ENCODE peak calls at places on chromosomes 11 and 22, in seven cellular contexts. R is Calu3, V is AG04450, E is GM13977, T is HFFc6, S is suprapubic skin, J is coronary artery. W is an unnamed sample.

GRCh38 chr11:69102732-69103615 is 52.8 kb upstream of the SMIM38 start:
- DNase-seq in R (peak; percentile 38), V (no peak), E (peak; percentile 65), T (no peak), S (no peak), J (no peak), W (no peak)

GRCh38 chr22:44425356-44425755 is 72.7 kb downstream of the RTL6 start:
- DNase-seq in R (no peak), V (peak; percentile 20), E (no peak), T (no peak), S (no peak), J (no peak), W (no peak)

GRCh38 chr11:95093548-95093947 is 3.9 kb downstream of the ENDOD1 start:
- DNase-seq in R (no peak), V (no peak), E (no peak), T (no peak), S (no peak), J (no peak), W (no peak)

GRCh38 chr11:87976009-87976408 is 199.2 kb downstream of the RAB38 start:
- DNase-seq in R (no peak), V (no peak), E (no peak), T (no peak), S (no peak), J (no peak), W (no peak)

GRCh38 chr11:59216654-59217640 is 4.2 kb upstream of the MPEG1 start:
- DNase-seq in R (peak; percentile 22), V (no peak), E (peak; percentile 56), T (no peak), S (no peak), J (no peak), W (no peak)

GRCh38 chr22:41367680-41368542 is 13.8 kb upstream of the TEF start:
- DNase-seq in R (no peak), V (no peak), E (no peak), T (peak; percentile 34), S (peak; percentile 74), J (no peak), W (peak; percentile 16)

GRCh38 chr11:64918056-64918455 is 1.0 kb upstream of the ATG2A start:
- DNase-seq in R (no peak), V (peak; percentile 23), E (no peak), T (peak; percentile 59), S (no peak), J (no peak), W (no peak)

GRCh38 chr11:32752001-32752400 is 42.5 kb downstream of the CCDC73 start:
- DNase-seq in R (no peak), V (no peak), E (no peak), T (no peak), S (no peak), J (no peak), W (no peak)

GRCh38 chr22:22810018-22810427 is 77.6 kb upstream of the IGLL5 start:
- DNase-seq in R (peak; percentile 56), V (no peak), E (peak; percentile 19), T (no peak), S (no peak), J (no peak), W (no peak)

GRCh38 chr11:133163463-133164419 is 368.6 kb downstream of the OPCML start:
- DNase-seq in R (peak; percentile 1), V (peak; percentile 15), E (peak; percentile 50), T (peak; percentile 5), S (no peak), J (no peak), W (no peak)

GRCh38 chr22:25637672-25638071 is 73.2 kb downstream of the GRK3 start:
- DNase-seq in R (no peak), V (no peak), E (no peak), T (no peak), S (no peak), J (no peak), W (no peak)

GRCh38 chr11:128336203-128336602 is 251.2 kb downstream of the ETS1 start:
- DNase-seq in R (no peak), V (no peak), E (no peak), T (peak; percentile 99), S (peak; percentile 75), J (no peak), W (no peak)

GRCh38 chr11:1202154-1202775 is 20.6 kb upstream of the MUC5B start:
- DNase-seq in R (no peak), V (no peak), E (no peak), T (no peak), S (peak; percentile 54), J (peak; percentile 60), W (no peak)

GRCh38 chr11:130428692-130429681 is 578 bp upstream of the ADAMTS8 start:
- DNase-seq in R (no peak), V (no peak), E (no peak), T (no peak), S (no peak), J (no peak), W (no peak)

DNA sequence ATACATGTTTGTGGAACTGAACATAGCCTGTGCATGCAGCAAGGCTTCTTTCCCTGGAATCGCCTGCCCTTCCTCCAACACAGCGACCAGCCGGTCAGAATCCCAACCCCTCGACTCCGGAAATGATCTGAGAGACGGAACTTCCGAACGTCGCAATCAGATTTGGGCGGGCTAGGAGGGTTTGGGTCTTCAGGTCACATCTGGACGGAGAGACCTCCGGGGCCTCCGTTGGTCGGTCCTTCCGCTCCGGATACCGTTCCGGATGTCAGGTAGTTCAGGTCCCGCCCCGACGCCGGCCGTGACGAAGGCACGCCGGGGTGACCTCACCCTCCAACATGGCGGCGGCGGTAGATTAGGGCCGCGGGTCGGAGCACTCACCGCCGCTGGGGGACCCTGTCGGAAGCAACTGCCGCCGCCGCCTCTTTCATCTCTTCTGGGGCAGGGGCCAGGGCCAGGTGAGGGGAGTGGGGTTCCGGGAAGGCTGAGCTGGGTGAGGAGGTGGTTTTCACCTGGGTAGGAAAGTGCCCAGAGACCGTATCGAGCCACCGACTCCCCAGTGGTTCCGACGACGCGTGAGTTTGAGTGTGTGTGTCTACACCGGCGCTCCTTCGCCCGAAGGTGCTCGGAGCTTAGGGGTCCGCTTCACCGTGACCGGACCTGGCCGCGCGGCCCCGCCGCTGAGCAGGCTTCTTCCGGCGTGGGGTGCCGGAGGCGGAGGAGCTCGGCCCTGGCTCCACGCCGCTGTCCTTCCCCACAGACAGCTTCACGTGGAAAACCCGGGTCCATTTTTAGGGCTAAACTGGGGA is at the start of gene BCL2L13:
- DNase-seq in R (peak; percentile 92), V (peak; percentile 70), E (peak; percentile 94), T (peak; percentile 84), S (peak; percentile 95), J (peak; percentile 94), W (peak; percentile 69)
- TF ChIP-seq CTCF in R (no peak), V (no peak), E (peak; percentile 5), T (peak; percentile 25), S (no peak), J (no peak), W (no peak)

GRCh38 chr11:82775736-82776346 is 42.2 kb upstream of the FAM181B start:
- DNase-seq in R (peak; percentile 57), V (peak; percentile 8), E (peak; percentile 53), T (peak; percentile 21), S (no peak), J (no peak), W (peak; percentile 10)
- TF ChIP-seq CTCF in R (peak; percentile 44), V (peak; percentile 92), E (peak; percentile 80), T (peak; percentile 68), S (peak; percentile 14), J (no peak), W (peak; percentile 83)

DNA sequence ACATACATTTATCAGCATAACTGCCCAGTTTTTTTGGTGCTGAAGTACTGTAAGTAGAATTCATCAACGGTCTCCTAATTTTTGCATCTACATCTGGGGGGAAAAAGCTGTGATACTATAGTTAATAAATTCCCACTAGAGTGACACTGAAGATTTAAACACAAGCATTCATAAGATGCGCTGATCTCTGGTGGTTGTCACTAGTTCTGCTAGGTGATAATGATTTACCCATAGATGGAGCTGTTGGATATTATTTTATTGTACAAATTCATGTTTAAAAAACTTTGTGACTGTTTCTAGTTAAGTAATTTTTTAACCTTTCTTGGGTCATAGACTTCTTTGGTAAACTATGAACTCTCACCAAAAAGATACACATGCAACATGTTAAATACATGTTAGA is 106.6 kb downstream of the EMSY start:
- DNase-seq in R (no peak), V (no peak), E (no peak), T (no peak), S (no peak), J (no peak), W (no peak)
- TF ChIP-seq CTCF in R (no peak), V (peak; percentile 29), E (peak; percentile 19), T (peak; percentile 53), S (no peak), J (no peak), W (peak; percentile 36)

DNA sequence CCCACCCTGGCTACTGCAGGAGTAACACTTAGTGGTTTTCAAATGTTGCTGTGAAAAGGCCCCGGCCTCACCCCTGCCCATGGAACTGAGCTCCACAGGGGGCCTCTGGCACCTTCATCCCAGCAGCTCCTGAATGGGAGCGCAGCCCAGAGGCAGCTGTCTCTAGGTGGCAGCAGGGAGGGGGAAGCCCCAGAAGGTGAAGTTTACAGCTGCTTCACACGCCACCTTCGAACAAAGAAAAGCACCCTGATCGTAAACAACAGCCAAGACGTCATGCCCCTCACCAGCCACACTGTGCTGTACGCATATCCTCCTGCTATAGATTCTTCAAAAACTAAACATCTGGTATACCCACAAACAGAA is 105.5 kb downstream of the CTTN start:
- DNase-seq in R (no peak), V (no peak), E (no peak), T (no peak), S (no peak), J (no peak), W (no peak)
- TF ChIP-seq CTCF in R (no peak), V (peak; percentile 19), E (no peak), T (peak; percentile 15), S (no peak), J (no peak), W (no peak)